ENCODE peak calls at places on chromosomes 13 and 19, in seven cellular contexts. I is left ventricle myocardium inferior; L is GM23338; D is pancreas; C is CD4-positive, alpha-beta T cell; M is upper lobe of left lung; E is fibroblast of lung. X is an unnamed sample.
A peak's percentile ranks its signal among the peaks of the same experiment; 100 is the strongest.

GRCh38 chr13:95724252-95724651 is 47.3 kb downstream of the DNAJC3 start:
- DNase-seq in D (no peak), E (no peak), M (no peak), C (no peak), L (no peak), I (no peak), X (no peak)

GRCh38 chr19:7482584-7483439 is 6.0 kb downstream of the PEX11G start:
- DNase-seq in E (peak; percentile 14), I (peak; percentile 43), L (peak; percentile 97), C (no peak), M (peak; percentile 55), D (no peak), X (no peak)

GRCh38 chr13:43848250-43848649 is 31.3 kb downstream of the CCDC122 start:
- DNase-seq in L (no peak), M (no peak), I (no peak), D (no peak), E (peak; percentile 69), C (no peak), X (no peak)

GRCh38 chr13:79679334-79679733 is 198.4 kb downstream of the NDFIP2 start:
- DNase-seq in C (no peak), I (peak; percentile 51), D (peak; percentile 73), L (peak; percentile 93), E (peak; percentile 77), M (peak; percentile 75), X (peak; percentile 66)

GRCh38 chr13:63605962-63606361 is 2190.3 kb upstream of the PCDH20 start:
- DNase-seq in E (no peak), I (no peak), L (no peak), D (no peak), C (no peak), M (no peak), X (no peak)

GRCh38 chr13:110450016-110450900 is 111.3 kb downstream of the RAB20 start:
- DNase-seq in L (no peak), C (no peak), D (no peak), M (no peak), I (no peak), E (no peak), X (no peak)

GRCh38 chr13:70634893-70635292 is 526.6 kb upstream of the KLHL1 start:
- DNase-seq in I (no peak), D (no peak), C (no peak), E (no peak), M (no peak), L (no peak), X (no peak)

GRCh38 chr19:50300814-50301606 is 28.2 kb downstream of the KCNC3 start:
- DNase-seq in C (no peak), E (peak; percentile 77), I (no peak), L (no peak), M (no peak), D (no peak), X (no peak)

GRCh38 chr13:99265823-99266426 is 7.7 kb upstream of the GPR18 start:
- DNase-seq in I (no peak), M (no peak), D (no peak), C (no peak), L (peak; percentile 70), E (peak; percentile 72), X (no peak)

GRCh38 chr19:50356691-50357177 is 8.7 kb downstream of the NAPSA start:
- DNase-seq in E (no peak), L (no peak), C (no peak), M (no peak), D (no peak), I (no peak), X (no peak)

GRCh38 chr19:55036058-55036457 is 2.0 kb downstream of the GP6 start:
- DNase-seq in M (no peak), D (no peak), E (no peak), L (no peak), I (no peak), C (no peak), X (no peak)

GRCh38 chr19:1864480-1865171 is 1.2 kb upstream of the KLF16 start:
- DNase-seq in C (peak; percentile 64), D (peak; percentile 81), L (peak; percentile 90), E (peak; percentile 48), I (peak; percentile 75), M (peak; percentile 82), X (no peak)

GRCh38 chr13:98919566-98919965 is 58.3 kb downstream of the DOCK9 start:
- DNase-seq in E (no peak), L (no peak), C (no peak), M (no peak), I (no peak), D (no peak), X (no peak)

GRCh38 chr13:33235078-33235477 is 50.5 kb downstream of the STARD13 start:
- DNase-seq in M (no peak), C (no peak), D (no peak), L (no peak), I (no peak), E (peak; percentile 56), X (no peak)

GRCh38 chr13:59201836-59202235 is 961.9 kb downstream of the DIAPH3 start:
- DNase-seq in C (no peak), L (no peak), I (no peak), M (no peak), D (no peak), E (peak; percentile 17), X (no peak)

GRCh38 chr19:18001837-18002345 is 6.1 kb upstream of the ARRDC2 start:
- DNase-seq in C (no peak), D (no peak), I (no peak), E (no peak), L (no peak), M (no peak), X (no peak)

GRCh38 chr13:75061909-75062308 is 420.1 kb downstream of the TBC1D4 start:
- DNase-seq in I (no peak), L (no peak), E (peak; percentile 60), C (no peak), D (no peak), M (no peak), X (no peak)

GRCh38 chr13:51942189-51942588 is 69.1 kb downstream of the ATP7B start:
- DNase-seq in C (peak; percentile 41), D (no peak), I (no peak), M (peak; percentile 39), E (no peak), L (no peak), X (no peak)

GRCh38 chr19:57748029-57748428 is 1.4 kb downstream of the ZNF776 start:
- DNase-seq in M (no peak), L (no peak), D (no peak), I (no peak), C (no peak), E (no peak), X (no peak)

GRCh38 chr13:85608255-85608829 is 190.9 kb downstream of the SLITRK6 start:
- DNase-seq in E (no peak), M (no peak), C (no peak), D (no peak), L (peak; percentile 53), I (no peak), X (no peak)

GRCh38 chr13:59494560-59494970 is 669.2 kb downstream of the DIAPH3 start:
- DNase-seq in I (peak; percentile 30), D (no peak), M (no peak), L (no peak), E (peak; percentile 91), C (no peak), X (no peak)

GRCh38 chr19:42281175-42282035 is 12.4 kb downstream of the CIC start:
- DNase-seq in L (peak; percentile 57), M (no peak), E (peak; percentile 65), C (no peak), I (peak; percentile 69), D (peak; percentile 69), X (peak; percentile 61)

GRCh38 chr13:36157475-36157874 is 26.3 kb upstream of the DCLK1 start:
- DNase-seq in M (no peak), L (no peak), C (no peak), I (no peak), E (no peak), D (no peak), X (no peak)

GRCh38 chr19:19543101-19543500 is 5.0 kb downstream of the CILP2 start:
- DNase-seq in I (no peak), C (no peak), D (peak; percentile 10), E (no peak), L (no peak), M (no peak), X (no peak)

GRCh38 chr19:738509-739128 is 12.3 kb upstream of the MISP start:
- DNase-seq in E (no peak), I (no peak), D (no peak), C (no peak), L (no peak), M (no peak), X (no peak)
- H3K27ac ChIP-seq in E (no peak overlapping the region), I (no peak overlapping the region), D (no peak overlapping the region), C (no peak overlapping the region), L (no peak overlapping the region), M (no peak overlapping the region), X (no peak overlapping the region)

GRCh38 chr19:33879818-33880575 is 83.3 kb downstream of the KCTD15 start:
- DNase-seq in E (no peak), C (no peak), M (no peak), I (peak; percentile 31), D (peak; percentile 62), L (no peak), X (no peak)
- H3K27ac ChIP-seq in E (no peak overlapping the region), C (no peak overlapping the region), M (peak overlapping the region; percentile 50), I (peak overlapping the region; percentile 73), D (peak overlapping the region; percentile 58), L (no peak overlapping the region), X (no peak overlapping the region)

GRCh38 chr19:48794291-48794690 is 16.5 kb downstream of the BCAT2 start:
- DNase-seq in I (no peak), L (no peak), M (no peak), E (no peak), D (no peak), C (no peak), X (no peak)
- H3K27ac ChIP-seq in I (no peak overlapping the region), L (no peak overlapping the region), M (peak overlapping the region; percentile 89), E (no peak overlapping the region), D (no peak overlapping the region), C (no peak overlapping the region), X (peak overlapping the region; percentile 86)

GRCh38 chr13:21945195-21945594 is 274.3 kb downstream of the FGF9 start:
- DNase-seq in E (no peak), C (no peak), L (no peak), D (no peak), M (no peak), I (no peak), X (no peak)
- H3K27ac ChIP-seq in E (no peak overlapping the region), C (no peak overlapping the region), L (no peak overlapping the region), D (no peak overlapping the region), M (no peak overlapping the region), I (no peak overlapping the region), X (no peak overlapping the region)

DNA sequence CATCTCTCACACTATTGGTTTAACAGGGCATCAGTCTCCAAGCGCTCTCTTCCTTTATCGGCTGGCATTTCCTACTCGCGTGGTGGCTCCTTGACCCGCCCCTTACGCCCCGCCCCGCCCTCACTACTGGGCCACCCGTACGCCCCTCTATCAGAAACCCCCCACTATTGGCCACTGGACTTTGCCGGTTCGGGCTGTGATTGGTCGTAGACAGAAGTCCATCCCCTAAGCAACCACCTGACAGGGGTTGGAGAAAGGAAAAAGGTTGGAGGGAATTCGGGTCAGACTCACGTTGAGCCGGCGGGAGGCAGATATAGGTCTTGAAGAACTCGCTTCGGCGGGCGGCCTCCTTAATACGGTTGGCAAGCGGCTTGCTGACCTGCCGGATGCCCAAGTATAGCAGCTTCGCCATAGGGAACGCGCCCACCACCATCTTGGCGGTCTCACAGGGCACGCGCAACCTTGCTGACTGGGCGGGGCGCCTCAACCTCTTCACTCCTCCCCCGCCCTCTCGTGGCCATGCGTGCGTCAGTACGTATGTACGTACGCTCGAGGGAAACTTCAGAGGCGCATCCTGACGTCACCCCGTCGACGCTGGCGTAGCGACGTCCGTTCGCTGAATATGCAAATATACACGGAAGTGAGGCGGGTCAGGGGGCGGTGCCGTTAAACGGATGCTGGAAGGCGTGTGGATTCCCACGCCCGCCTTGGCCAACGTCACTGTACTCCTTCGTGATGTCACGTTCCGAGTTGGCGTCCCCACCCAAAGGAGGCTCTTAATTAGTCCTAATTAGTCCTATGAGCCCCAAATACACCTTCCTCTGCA is at the start of gene OPA3:
- DNase-seq in C (peak; percentile 99), M (peak; percentile 100), E (peak; percentile 100), D (peak; percentile 99), L (peak; percentile 100), I (peak; percentile 100), X (peak; percentile 99)
- H3K27ac ChIP-seq in C (peak within 1 kb of the TSS; percentile 98), M (peak within 1 kb of the TSS; percentile 97), E (peak within 1 kb of the TSS; percentile 97), D (peak within 1 kb of the TSS; percentile 92), L (peak within 1 kb of the TSS; percentile 87), I (peak within 1 kb of the TSS; percentile 100), X (peak within 1 kb of the TSS; percentile 94)